ENCODE peak calls at places on chromosomes 12 and 14, in eight cellular contexts. G is mesenchymal stem cell; P is glutamatergic neuron; Y is fibroblast of the conjunctiva; A is stimulated activated CD4-positive, alpha-beta T cell treated with anti-CD3 and anti-CD28 coated beads, Interleukin-1b, Interleukin-23, amount 100 ng/mL, for 1 hour; Z is body of pancreas; V is iPS-NIHi11; N is naive thymus-derived CD8-positive, alpha-beta T cell. B is an unnamed sample.

GRCh38 chr12:52007982-52008510 is 1.3 kb downstream of the TAMALIN start:
- DNase-seq in G (no peak), P (no peak), Y (no peak), A (no peak), Z (no peak), V (no peak), N (no peak), B (no peak)

GRCh38 chr14:99127651-99128167 is 144.3 kb downstream of the BCL11B start:
- DNase-seq in G (no peak), P (no peak), Y (peak; percentile 14), A (no peak), Z (no peak), V (no peak), N (no peak), B (peak; percentile 53)

GRCh38 chr12:89245090-89245489 is 107.2 kb downstream of the DUSP6 start:
- DNase-seq in G (peak; percentile 77), P (no peak), Y (no peak), A (no peak), Z (no peak), V (peak; percentile 59), N (peak; percentile 68), B (no peak)

GRCh38 chr12:9759680-9760592 is 765 bp downstream of the CD69 start:
- DNase-seq in G (no peak), P (no peak), Y (no peak), A (no peak), Z (no peak), V (no peak), N (peak; percentile 47), B (no peak)

GRCh38 chr12:118060301-118061010 is 523 bp downstream of the WSB2 start:
- DNase-seq in G (peak; percentile 64), P (peak; percentile 50), Y (no peak), A (no peak), Z (peak; percentile 59), V (no peak), N (peak; percentile 31), B (peak; percentile 62)

GRCh38 chr14:75709207-75709812 is 48.3 kb downstream of the TTLL5 start:
- DNase-seq in G (peak; percentile 80), P (peak; percentile 70), Y (peak; percentile 83), A (peak; percentile 32), Z (peak; percentile 83), V (peak; percentile 71), N (peak; percentile 49), B (peak; percentile 80)

GRCh38 chr14:63800651-63801385 is 52.0 kb upstream of the SYNE2 start:
- DNase-seq in G (no peak), P (no peak), Y (no peak), A (no peak), Z (no peak), V (no peak), N (no peak), B (no peak)

GRCh38 chr14:85313801-85314207 is 216.1 kb upstream of the FLRT2 start:
- DNase-seq in G (peak; percentile 83), P (no peak), Y (no peak), A (no peak), Z (no peak), V (no peak), N (no peak), B (no peak)

GRCh38 chr12:79988368-79988767 is 53.5 kb upstream of the PPP1R12A start:
- DNase-seq in G (peak; percentile 52), P (no peak), Y (no peak), A (no peak), Z (no peak), V (no peak), N (no peak), B (no peak)

GRCh38 chr14:77607741-77608302 is 8.6 kb downstream of the SPTLC2 start:
- DNase-seq in G (no peak), P (peak; percentile 16), Y (no peak), A (no peak), Z (no peak), V (no peak), N (no peak), B (no peak)

GRCh38 chr12:104458645-104459555 is 2.2 kb downstream of the CHST11 start:
- DNase-seq in G (peak; percentile 45), P (no peak), Y (no peak), A (no peak), Z (no peak), V (peak; percentile 32), N (no peak), B (peak; percentile 30)

GRCh38 chr14:89283327-89284060 is 133.5 kb downstream of the FOXN3 start:
- DNase-seq in G (no peak), P (no peak), Y (no peak), A (no peak), Z (no peak), V (no peak), N (no peak), B (no peak)

GRCh38 chr12:110846615-110847566 is at the start of gene CCDC63:
- DNase-seq in G (peak; percentile 52), P (peak; percentile 80), Y (peak; percentile 10), A (no peak), Z (peak; percentile 25), V (peak; percentile 80), N (peak; percentile 7), B (peak; percentile 61)

GRCh38 chr14:93031505-93032300 is 84.0 kb downstream of the ITPK1 start:
- DNase-seq in G (no peak), P (no peak), Y (no peak), A (no peak), Z (no peak), V (no peak), N (no peak), B (no peak)

GRCh38 chr12:76888775-76889174 is 10.0 kb upstream of the CSRP2 start:
- DNase-seq in G (no peak), P (no peak), Y (no peak), A (no peak), Z (no peak), V (no peak), N (no peak), B (no peak)

GRCh38 chr12:11765421-11765816 is 115.9 kb downstream of the ETV6 start:
- DNase-seq in G (no peak), P (no peak), Y (no peak), A (no peak), Z (no peak), V (no peak), N (no peak), B (no peak)

GRCh38 chr12:47903151-47903611 is 1.6 kb downstream of the VDR start:
- DNase-seq in G (peak; percentile 64), P (no peak), Y (peak; percentile 69), A (no peak), Z (no peak), V (no peak), N (no peak), B (peak; percentile 34)

GRCh38 chr12:28937196-28937595 is 211.9 kb upstream of the FAR2 start:
- DNase-seq in G (peak; percentile 19), P (no peak), Y (no peak), A (no peak), Z (no peak), V (peak; percentile 14), N (no peak), B (no peak)

GRCh38 chr12:132423251-132424117 is 66.5 kb upstream of the FBRSL1 start:
- DNase-seq in G (no peak), P (peak; percentile 61), Y (no peak), A (no peak), Z (no peak), V (no peak), N (no peak), B (no peak)

GRCh38 chr14:54606631-54607133 is 39.8 kb downstream of the SAMD4A start:
- DNase-seq in G (peak; percentile 74), P (no peak), Y (no peak), A (no peak), Z (no peak), V (no peak), N (no peak), B (peak; percentile 37)

GRCh38 chr14:91356218-91356763 is 61.3 kb downstream of the CCDC88C start:
- DNase-seq in G (no peak), P (no peak), Y (no peak), A (no peak), Z (no peak), V (no peak), N (no peak), B (no peak)

GRCh38 chr14:96631621-96632362 is 129.6 kb downstream of the PAPOLA start:
- DNase-seq in G (no peak), P (no peak), Y (no peak), A (no peak), Z (no peak), V (peak; percentile 3), N (no peak), B (no peak)

GRCh38 chr14:102278631-102278935 is 26.4 kb downstream of the MOK start:
- DNase-seq in G (no peak), P (no peak), Y (no peak), A (no peak), Z (no peak), V (no peak), N (no peak), B (no peak)